ENCODE peak calls at places on chromosomes 11 and 22, in four cellular contexts. H, Q, T and R are unnamed samples. For H3K4me1, the result is how much of the 10 kb centered on the place peaks cover.

GRCh38 chr11:71265559-71266092 is 13.2 kb upstream of the SHANK2 start:
- DNase-seq in T (no peak), H (peak), Q (no peak), R (no peak)

GRCh38 chr11:103988595-103988969 is 47.9 kb upstream of the DDI1 start:
- DNase-seq in H (no peak), Q (no peak), T (no peak), R (no peak)

GRCh38 chr11:77379917-77380316 is 78.4 kb upstream of the GDPD4 start:
- DNase-seq in T (no peak), Q (no peak), H (no peak), R (no peak)

GRCh38 chr11:60756307-60757032 is at the start of gene MS4A15:
- DNase-seq in Q (peak), H (no peak), T (no peak), R (peak)

GRCh38 chr11:34425863-34426262 is 12.9 kb upstream of the CAT start:
- DNase-seq in Q (no peak), T (no peak), H (no peak), R (no peak)

GRCh38 chr11:105767945-105768344 is 158.1 kb downstream of the GRIA4 start:
- DNase-seq in T (no peak), Q (no peak), H (no peak), R (no peak)

GRCh38 chr22:46019351-46019750 is 42.4 kb upstream of the WNT7B start:
- DNase-seq in H (no peak), T (no peak), Q (no peak), R (no peak)

GRCh38 chr11:112795142-112795815 is 165.9 kb upstream of the NCAM1 start:
- DNase-seq in Q (peak), H (peak), T (peak), R (peak)

GRCh38 chr11:36069576-36070214 is 125.8 kb downstream of the LDLRAD3 start:
- DNase-seq in Q (no peak), H (no peak), T (no peak), R (no peak)

GRCh38 chr11:74138572-74138971 is 32.2 kb downstream of the C2CD3 start:
- DNase-seq in T (no peak), Q (peak), H (no peak), R (peak)

GRCh38 chr11:96037267-96037990 is 113.5 kb upstream of the MTMR2 start:
- DNase-seq in Q (no peak), T (no peak), H (no peak), R (peak)

GRCh38 chr11:20973959-20974358 is 304.6 kb downstream of the NELL1 start:
- DNase-seq in H (no peak), Q (no peak), T (no peak), R (peak)

GRCh38 chr22:42323971-42324370 is 53.5 kb upstream of the TCF20 start:
- DNase-seq in T (no peak), Q (no peak), H (no peak), R (no peak)

GRCh38 chr11:129985823-129986222 is 16.8 kb downstream of the PRDM10 start:
- DNase-seq in T (no peak), H (no peak), Q (no peak), R (no peak)

GRCh38 chr11:15690326-15690725 is 575.6 kb downstream of the INSC start:
- DNase-seq in Q (no peak), T (no peak), H (no peak), R (no peak)

GRCh38 chr11:1762537-1763302 is 1.0 kb downstream of the CTSD start:
- DNase-seq in Q (peak), H (peak), T (no peak), R (no peak)

GRCh38 chr11:94424662-94425061 is 23.4 kb upstream of the GPR83 start:
- DNase-seq in H (no peak), Q (no peak), T (no peak), R (no peak)

GRCh38 chr22:37601540-37602442 is 6.8 kb upstream of the GGA1 start:
- DNase-seq in H (peak), T (peak), Q (peak), R (peak)

GRCh38 chr22:50581950-50582561 is 593 bp downstream of the CHKB start:
- DNase-seq in H (no peak), Q (no peak), T (no peak), R (no peak)

GRCh38 chr22:32737811-32738210 is 63.7 kb upstream of the TIMP3 start:
- DNase-seq in T (no peak), H (no peak), Q (no peak), R (no peak)

DNA sequence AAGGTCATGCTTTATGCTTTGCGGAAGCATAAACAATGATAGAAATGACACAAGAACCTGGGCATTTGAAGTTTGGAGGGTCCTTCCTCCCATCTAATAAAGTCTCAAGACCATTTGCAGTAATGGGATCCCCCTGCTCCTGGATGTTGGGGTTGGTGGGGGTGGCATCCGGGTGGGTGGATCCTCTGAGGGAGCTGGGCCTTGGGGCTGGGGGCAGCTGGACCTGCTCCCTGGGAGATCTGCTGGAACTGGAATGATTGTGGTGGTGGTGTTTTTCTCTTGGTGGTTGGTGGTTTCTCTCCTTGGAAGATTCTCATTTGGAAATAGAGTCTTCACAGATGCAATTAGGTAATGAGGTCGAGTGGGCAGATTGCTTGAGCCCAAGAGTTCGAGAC is 2.2 kb upstream of the NAP1L4 start:
- DNase-seq in T (no peak), H (peak), Q (no peak), R (no peak)
- TF ChIP-seq CTCF in T (no peak), H (no peak), Q (no peak), R (no peak)

GRCh38 chr11:64844330-64845124 is at the start of gene CDC42BPG:
- DNase-seq in T (peak), Q (peak), H (peak), R (peak)

GRCh38 chr11:64845125-64845735 is 777 bp upstream of the CDC42BPG start:
- DNase-seq in T (no peak), H (no peak), Q (no peak), R (no peak)

GRCh38 chr11:64848779-64849599 is 4.5 kb upstream of the CDC42BPG start:
- DNase-seq in H (peak), T (peak), Q (no peak), R (no peak)

GRCh38 chr11:64848214-64848778 is 3.8 kb upstream of the CDC42BPG start:
- DNase-seq in H (no peak), Q (no peak), T (no peak), R (no peak)

DNA sequence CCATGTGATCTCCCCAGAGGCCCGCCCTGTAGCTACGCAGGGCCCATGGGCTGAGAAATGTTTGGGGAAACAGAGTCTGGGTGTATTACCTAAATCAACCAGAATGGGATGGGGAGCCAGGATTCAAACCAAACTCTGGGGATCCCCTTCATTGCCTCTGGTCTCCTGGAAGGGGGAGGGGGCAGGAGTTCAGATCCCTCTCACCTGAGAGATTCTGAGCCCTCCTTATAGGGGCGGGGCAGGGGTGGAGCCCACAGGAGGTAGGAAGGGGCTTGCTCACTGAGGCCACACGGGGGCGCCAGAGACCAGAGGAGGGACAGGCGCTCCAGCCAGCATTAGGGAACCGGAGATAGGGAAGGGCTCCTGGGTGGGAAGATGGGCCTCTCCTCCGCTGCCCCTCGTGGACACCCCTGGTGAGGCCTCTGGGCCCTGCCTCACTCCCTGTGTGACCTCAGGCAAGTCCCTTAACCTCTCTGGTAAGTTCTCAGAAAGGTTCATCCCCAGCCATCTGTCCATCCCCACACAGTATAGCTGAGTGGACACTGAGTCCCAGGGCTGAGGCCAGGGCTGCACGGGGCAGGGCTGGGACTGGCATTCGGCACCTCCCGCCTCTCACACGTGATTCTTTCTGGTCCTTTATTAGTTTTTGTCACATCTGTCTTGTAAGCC is 2.7 kb upstream of the CDC42BPG start:
- DNase-seq in H (peak), T (peak), Q (peak), R (peak)
- H3K4me1 ChIP-seq in H (half or more), T (under half), Q (half or more), R (under half)

DNA sequence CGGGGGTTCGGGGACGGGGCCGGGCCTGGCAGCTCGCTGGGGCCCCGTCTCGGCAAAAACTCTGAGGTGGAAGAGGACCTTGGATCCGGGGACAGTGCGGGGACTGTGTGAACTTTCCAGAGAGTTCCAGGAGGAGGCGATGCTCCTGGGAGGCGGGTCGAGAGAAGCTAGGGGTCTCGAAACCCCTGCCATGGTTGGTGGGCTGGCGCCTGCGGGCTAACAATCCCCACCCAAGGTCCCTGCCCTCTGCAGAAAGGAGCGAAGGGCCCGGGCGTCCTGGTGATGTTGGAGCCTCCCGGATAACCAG is 4.7 kb upstream of the GRK2 start:
- DNase-seq in H (no peak), Q (no peak), T (no peak), R (no peak)
- H3K4me3 ChIP-seq in H (peak), Q (no peak), T (peak), R (no peak)

GRCh38 chr11:116309446-116309845 is 463.3 kb downstream of the BUD13 start:
- DNase-seq in Q (no peak), H (no peak), T (no peak), R (no peak)
- TF ChIP-seq CTCF in Q (no peak), H (no peak), T (no peak), R (no peak)

GRCh38 chr11:76365038-76365679 is 15.8 kb downstream of the THAP12 start:
- DNase-seq in H (no peak), T (no peak), Q (no peak), R (no peak)

GRCh38 chr11:76371170-76371569 is 9.8 kb downstream of the THAP12 start:
- DNase-seq in T (no peak), Q (peak), H (no peak), R (no peak)

GRCh38 chr11:76368497-76368896 is 12.4 kb downstream of the THAP12 start:
- DNase-seq in T (no peak), Q (no peak), H (no peak), R (no peak)

GRCh38 chr11:76369406-76369805 is 11.5 kb downstream of the THAP12 start:
- DNase-seq in H (peak), Q (no peak), T (no peak), R (no peak)
- H3K4me1 ChIP-seq in H (half or more), Q (under half), T (under half), R (under half)

GRCh38 chr11:126083829-126084607 is 21.4 kb upstream of the CDON start:
- DNase-seq in H (no peak), Q (no peak), T (no peak), R (no peak)
- H3K4me3 ChIP-seq in H (no peak), Q (no peak), T (no peak), R (no peak)

GRCh38 chr11:63277345-63277943 is 34.0 kb upstream of the SLC22A25 start:
- DNase-seq in T (no peak), H (no peak), Q (no peak), R (no peak)
- TF ChIP-seq CTCF in T (peak), H (no peak), Q (no peak), R (no peak)

DNA sequence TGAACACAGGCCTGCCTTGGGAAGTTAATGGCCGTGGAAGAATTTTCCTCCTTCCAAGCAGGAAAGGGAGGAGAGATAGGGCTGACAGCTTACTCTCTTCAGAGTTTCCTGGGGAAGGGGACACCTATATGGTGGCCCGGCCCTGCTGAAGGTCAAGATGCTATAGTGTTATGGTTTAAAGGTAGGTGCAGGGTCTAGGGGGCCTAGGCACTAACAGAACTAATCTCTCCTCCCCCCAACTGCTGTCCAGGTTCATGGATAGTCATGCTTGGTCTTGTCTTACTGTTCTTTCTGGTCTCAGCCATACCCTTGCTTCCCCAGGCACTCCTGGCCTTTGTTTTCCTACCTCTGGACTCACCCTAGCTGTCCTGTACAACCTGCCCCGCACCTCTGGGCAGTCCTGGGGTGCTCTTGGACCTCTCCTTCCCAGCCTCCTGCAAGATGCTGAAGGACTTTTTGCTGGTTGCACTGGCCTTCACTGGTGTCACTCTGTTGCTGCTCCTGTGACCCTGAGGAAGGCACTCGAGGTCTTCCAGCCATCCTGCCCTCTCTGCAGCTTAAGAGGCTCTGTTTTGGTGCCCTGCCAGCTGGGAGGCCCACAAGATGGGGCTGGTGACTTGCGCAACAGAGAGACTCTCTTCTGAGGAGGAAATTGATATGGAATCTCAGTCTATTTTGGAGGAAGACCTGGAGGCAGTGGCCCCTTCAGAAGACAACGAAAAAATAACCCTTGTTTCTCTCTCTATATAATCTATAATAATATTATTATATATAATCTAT is 17.9 kb downstream of the SEC14L3 start:
- DNase-seq in H (no peak), Q (no peak), T (no peak), R (no peak)
- H3K4me1 ChIP-seq in H (under half), Q (under half), T (under half), R (under half)

GRCh38 chr22:26608129-26608528 is 9.7 kb downstream of the CRYBB1 start:
- DNase-seq in T (no peak), Q (no peak), H (no peak), R (no peak)
- H3K4me3 ChIP-seq in T (no peak), Q (no peak), H (no peak), R (no peak)

DNA sequence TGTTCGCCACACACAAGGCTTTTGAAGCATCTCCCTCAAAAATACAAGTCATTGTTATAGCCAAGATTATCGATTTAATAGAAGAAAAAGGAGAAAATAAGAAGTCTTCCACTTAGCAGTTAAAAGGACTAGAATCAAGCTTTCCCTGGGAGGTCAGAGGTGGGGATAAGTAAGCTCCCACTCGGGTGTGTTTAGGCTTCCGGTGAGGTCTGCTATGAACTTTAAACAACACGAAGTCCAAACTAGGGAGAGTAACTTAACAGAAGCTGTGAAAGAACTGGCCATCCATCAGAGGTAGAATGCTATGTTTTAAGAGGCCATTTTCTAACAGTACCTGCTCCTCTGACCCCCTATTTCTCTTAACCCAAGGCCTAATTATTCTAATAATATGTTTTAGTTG is 91.4 kb upstream of the APOA1 start:
- DNase-seq in T (no peak), H (no peak), Q (no peak), R (no peak)
- TF ChIP-seq CTCF in T (no peak), H (no peak), Q (no peak), R (no peak)